ENCODE peak calls at places on chromosomes 7 and 10, in five cellular contexts. B, H, I, P and T are unnamed samples.

GRCh38 chr7:74481458-74482324 is 28.0 kb downstream of the GTF2IRD1 start:
- DNase-seq in P (no peak), H (no peak), B (no peak), I (no peak), T (no peak)

GRCh38 chr10:103241262-103242011 is 4.2 kb upstream of the RPEL1 start:
- DNase-seq in B (no peak), I (peak), P (no peak), H (peak), T (peak)

GRCh38 chr10:74932648-74933047 is 106.2 kb downstream of the KAT6B start:
- DNase-seq in P (no peak), B (no peak), I (no peak), H (peak), T (peak)

GRCh38 chr10:78529262-78529661 is 495.6 kb downstream of the RPS24 start:
- DNase-seq in I (no peak), H (no peak), P (no peak), B (no peak), T (no peak)

GRCh38 chr7:47470567-47471357 is 111.1 kb downstream of the TNS3 start:
- DNase-seq in P (no peak), B (no peak), I (no peak), H (no peak), T (no peak)

GRCh38 chr10:88165849-88166271 is 302.4 kb downstream of the PTEN start:
- DNase-seq in P (no peak), B (no peak), I (no peak), H (no peak), T (no peak)

GRCh38 chr7:33903770-33904679 is 1.3 kb upstream of the BMPER start:
- DNase-seq in H (peak), P (no peak), I (peak), B (peak), T (peak)

GRCh38 chr10:127313996-127314700 is 117.8 kb upstream of the INSYN2A start:
- DNase-seq in P (no peak), H (no peak), I (no peak), B (no peak), T (no peak)

GRCh38 chr7:103952408-103952807 is 37.0 kb downstream of the RELN start:
- DNase-seq in B (no peak), H (no peak), I (no peak), P (no peak), T (no peak)

GRCh38 chr10:106573106-106573505 is 591.4 kb downstream of the SORCS1 start:
- DNase-seq in H (no peak), P (no peak), B (no peak), I (no peak), T (no peak)

GRCh38 chr7:17185690-17186070 is 112.8 kb upstream of the AHR start:
- DNase-seq in P (no peak), I (no peak), B (no peak), H (no peak), T (no peak)

GRCh38 chr7:75537731-75538130 is 45.6 kb downstream of the SPDYE5 start:
- DNase-seq in I (no peak), B (no peak), P (no peak), H (no peak), T (no peak)

GRCh38 chr10:119375574-119376265 is 166.8 kb downstream of the RGS10 start:
- DNase-seq in H (peak), B (no peak), I (no peak), P (no peak), T (peak)

GRCh38 chr10:79052311-79053080 is 16.3 kb upstream of the ZMIZ1 start:
- DNase-seq in H (peak), P (no peak), B (peak), I (peak), T (no peak)

GRCh38 chr10:92222603-92223275 is 68.1 kb downstream of the CPEB3 start:
- DNase-seq in I (no peak), H (no peak), B (no peak), P (no peak), T (no peak)

GRCh38 chr10:74548676-74549075 is 277.7 kb upstream of the KAT6B start:
- DNase-seq in H (no peak), I (no peak), P (no peak), B (no peak), T (no peak)

GRCh38 chr7:33901199-33901598 is 4.1 kb upstream of the BMPER start:
- DNase-seq in P (no peak), H (no peak), I (no peak), B (no peak), T (no peak)

GRCh38 chr10:43076876-43077420 is at the start of gene RET:
- DNase-seq in B (peak), P (no peak), I (peak), H (no peak), T (peak)

GRCh38 chr10:30384791-30385201 is 35.7 kb upstream of the MTPAP start:
- DNase-seq in H (no peak), I (peak), B (peak), P (no peak), T (no peak)

GRCh38 chr10:64036306-64036930 is 515.2 kb downstream of the REEP3 start:
- DNase-seq in H (no peak), B (no peak), I (no peak), P (no peak), T (no peak)

GRCh38 chr7:126840869-126841268 is 411.9 kb downstream of the GRM8 start:
- DNase-seq in B (peak), H (no peak), P (no peak), I (no peak), T (no peak)

GRCh38 chr10:33123680-33124079 is 165.7 kb upstream of the ITGB1 start:
- DNase-seq in B (no peak), P (no peak), I (no peak), H (no peak), T (no peak)